ENCODE peak calls at places on chromosome 3, in eight cellular contexts. X is SK-N-SH, C is fibroblast of lung, Z is GM23338, U is neural progenitor cell, D is hepatocyte, Y is PC-9, A is Karpas-422. E is an unnamed sample.

GRCh38 chr3:10000686-10001085 is 14.0 kb upstream of the EMC3 start:
- DNase-seq in D (no peak), C (no peak), X (no peak), Y (no peak), A (no peak), Z (no peak), U (no peak), E (no peak)

GRCh38 chr3:69907554-69907953 is 92.0 kb upstream of the SAMMSON start:
- DNase-seq in X (no peak), Y (no peak), Z (no peak), A (no peak), D (no peak), U (no peak), C (no peak), E (no peak)

GRCh38 chr3:8464668-8465067 is 37.0 kb upstream of the LMCD1 start:
- DNase-seq in A (no peak), Y (no peak), X (peak; percentile 56), D (no peak), U (no peak), C (no peak), Z (no peak), E (no peak)

GRCh38 chr3:186012137-186012536 is 74.3 kb upstream of the TRA2B start:
- DNase-seq in C (no peak), Y (no peak), Z (no peak), X (no peak), D (no peak), A (no peak), U (no peak), E (no peak)

GRCh38 chr3:19911452-19911851 is 22.6 kb downstream of the EFHB start:
- DNase-seq in A (no peak), Z (no peak), Y (no peak), U (no peak), D (no peak), C (no peak), X (no peak), E (no peak)

GRCh38 chr3:102053375-102053989 is 204.2 kb downstream of the NFKBIZ start:
- DNase-seq in U (no peak), Z (no peak), X (no peak), Y (peak; percentile 87), D (no peak), A (no peak), C (peak; percentile 84), E (peak; percentile 80)

GRCh38 chr3:8741581-8742355 is 8.2 kb downstream of the CAV3 start:
- DNase-seq in U (peak; percentile 78), Y (peak; percentile 80), C (peak; percentile 88), D (peak; percentile 81), A (no peak), X (peak; percentile 42), Z (peak; percentile 85), E (peak; percentile 82)

GRCh38 chr3:173843060-173843459 is 445.5 kb downstream of the NLGN1 start:
- DNase-seq in U (no peak), C (no peak), D (no peak), X (no peak), Y (no peak), Z (no peak), A (no peak), E (no peak)

GRCh38 chr3:150117076-150117475 is 146.4 kb upstream of the PFN2 start:
- DNase-seq in Z (no peak), X (no peak), A (no peak), C (peak; percentile 36), Y (no peak), U (no peak), D (no peak), E (peak; percentile 23)

GRCh38 chr3:13626396-13626795 is 77.5 kb downstream of the FBLN2 start:
- DNase-seq in D (no peak), X (no peak), C (no peak), Z (no peak), A (no peak), Y (no peak), U (no peak), E (no peak)

GRCh38 chr3:1269808-1270207 is 177.0 kb downstream of the CNTN6 start:
- DNase-seq in A (no peak), C (peak; percentile 30), D (no peak), Y (no peak), X (no peak), Z (no peak), U (no peak), E (peak; percentile 14)

GRCh38 chr3:40780341-40780800 is 255.6 kb downstream of the ZNF621 start:
- DNase-seq in D (peak; percentile 14), U (peak; percentile 68), C (no peak), Z (peak; percentile 52), Y (no peak), A (no peak), X (no peak), E (no peak)

GRCh38 chr3:132008841-132009638 is 25.8 kb downstream of the CPNE4 start:
- DNase-seq in Y (peak; percentile 85), D (no peak), U (no peak), Z (no peak), X (no peak), C (peak; percentile 24), A (no peak), E (no peak)

GRCh38 chr3:129324855-129325254 is 46.2 kb downstream of the HMCES start:
- DNase-seq in U (no peak), A (no peak), D (no peak), Z (no peak), Y (no peak), X (no peak), C (no peak), E (no peak)

GRCh38 chr3:108489776-108490175 is 20.6 kb downstream of the MYH15 start:
- DNase-seq in U (peak; percentile 68), A (peak; percentile 82), Y (peak; percentile 51), Z (peak; percentile 78), X (peak; percentile 45), D (peak; percentile 54), C (peak; percentile 34), E (peak; percentile 19)

GRCh38 chr3:129344540-129345220 is 66.0 kb downstream of the HMCES start:
- DNase-seq in Y (peak; percentile 58), D (peak; percentile 42), C (no peak), Z (peak; percentile 85), X (no peak), U (peak; percentile 69), A (no peak), E (no peak)

GRCh38 chr3:141231923-141232861 is 567 bp downstream of the PXYLP1 start:
- DNase-seq in Y (peak; percentile 49), U (peak; percentile 64), Z (peak; percentile 76), D (peak; percentile 68), A (no peak), X (peak; percentile 67), C (peak; percentile 5), E (no peak)

GRCh38 chr3:177330771-177331170 is 133.5 kb upstream of the TBL1XR1 start:
- DNase-seq in Y (no peak), Z (no peak), C (no peak), D (no peak), U (no peak), X (no peak), A (no peak), E (no peak)

GRCh38 chr3:173799073-173799830 is 401.7 kb downstream of the NLGN1 start:
- DNase-seq in Z (no peak), A (no peak), D (no peak), C (no peak), X (no peak), Y (no peak), U (no peak), E (no peak)

GRCh38 chr3:125149462-125149861 is 63.1 kb downstream of the SLC12A8 start:
- DNase-seq in C (no peak), Z (no peak), A (no peak), X (no peak), D (no peak), Y (no peak), U (no peak), E (no peak)

GRCh38 chr3:177361042-177361938 is 164.0 kb upstream of the TBL1XR1 start:
- DNase-seq in Y (no peak), U (no peak), D (no peak), X (no peak), Z (no peak), C (no peak), A (no peak), E (no peak)

GRCh38 chr3:134232146-134232545 is 18.5 kb downstream of the RYK start:
- DNase-seq in U (no peak), Z (no peak), A (no peak), D (no peak), C (peak; percentile 44), Y (no peak), X (no peak), E (peak; percentile 46)
- H3K79me2 ChIP-seq in U (peaks cover 100% of the 10 kb centered on the region), Z (peaks cover 100% of the 10 kb centered on the region), A (no peaks in the 10 kb centered on the region), D (peaks cover 100% of the 10 kb centered on the region), C (peaks cover 77% of the 10 kb centered on the region), Y (peaks cover 99% of the 10 kb centered on the region), X (peaks cover 100% of the 10 kb centered on the region), E (peaks cover 99% of the 10 kb centered on the region)

DNA sequence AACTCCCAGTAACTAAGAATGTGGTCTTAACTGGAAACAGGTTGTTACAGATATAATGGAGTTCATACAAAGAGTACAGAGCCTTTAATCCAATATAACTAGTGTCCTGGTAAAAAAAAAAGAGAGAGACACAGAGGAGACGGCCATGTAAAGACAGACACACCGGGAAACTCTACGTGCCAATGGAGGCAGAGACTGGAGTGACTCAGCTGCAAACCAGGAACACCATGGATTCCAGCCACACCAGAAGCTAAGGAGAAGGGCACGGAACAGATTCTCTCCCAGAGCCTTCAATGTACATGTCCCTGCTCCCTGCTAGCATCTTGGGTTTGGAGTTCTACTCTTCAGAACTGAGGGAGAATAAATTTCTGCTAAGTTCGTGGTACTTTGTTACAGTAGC is 4.5 kb downstream of the RNF168 start:
- DNase-seq in C (peak; percentile 81), U (no peak), Y (peak; percentile 82), A (no peak), X (no peak), D (peak; percentile 11), Z (no peak), E (peak; percentile 75)
- H3K79me2 ChIP-seq in C (peaks cover 85% of the 10 kb centered on the region), U (peaks cover 92% of the 10 kb centered on the region), Y (peaks cover 93% of the 10 kb centered on the region), A (peaks cover 92% of the 10 kb centered on the region), X (peaks cover 94% of the 10 kb centered on the region), D (peaks cover 84% of the 10 kb centered on the region), Z (peaks cover 93% of the 10 kb centered on the region), E (peaks cover 91% of the 10 kb centered on the region)

GRCh38 chr3:66493464-66494099 is 7.2 kb downstream of the LRIG1 start:
- DNase-seq in A (no peak), Y (no peak), C (no peak), D (no peak), Z (no peak), U (no peak), X (no peak), E (no peak)

GRCh38 chr3:66490214-66490613 is 10.6 kb downstream of the LRIG1 start:
- DNase-seq in Z (no peak), C (peak; percentile 70), X (no peak), D (no peak), U (no peak), Y (no peak), A (no peak), E (peak; percentile 61)

GRCh38 chr3:66490984-66491383 is 9.8 kb downstream of the LRIG1 start:
- DNase-seq in D (no peak), C (peak; percentile 51), U (peak; percentile 74), Y (no peak), Z (peak; percentile 48), A (no peak), X (no peak), E (no peak)

GRCh38 chr3:66494964-66495581 is 5.7 kb downstream of the LRIG1 start:
- DNase-seq in Y (no peak), C (peak; percentile 82), A (no peak), U (peak; percentile 67), D (no peak), X (no peak), Z (no peak), E (peak; percentile 84)

GRCh38 chr3:66492672-66493071 is 8.2 kb downstream of the LRIG1 start:
- DNase-seq in U (no peak), A (no peak), D (no peak), Z (no peak), X (no peak), Y (no peak), C (no peak), E (no peak)
- H3K79me2 ChIP-seq in U (peaks cover 100% of the 10 kb centered on the region), A (peaks cover 26% of the 10 kb centered on the region), D (peaks cover 80% of the 10 kb centered on the region), Z (peaks cover 83% of the 10 kb centered on the region), X (no peaks in the 10 kb centered on the region), Y (no peaks in the 10 kb centered on the region), C (peaks cover 38% of the 10 kb centered on the region), E (peaks cover 96% of the 10 kb centered on the region)

GRCh38 chr3:179330438-179330837 is 7.6 kb downstream of the ZNF639 start:
- DNase-seq in A (no peak), C (no peak), X (no peak), Z (no peak), Y (no peak), D (no peak), U (no peak), E (no peak)
- H3K79me2 ChIP-seq in A (peaks cover 78% of the 10 kb centered on the region), C (peaks cover 29% of the 10 kb centered on the region), X (peaks cover 56% of the 10 kb centered on the region), Z (peaks cover 35% of the 10 kb centered on the region), Y (peaks cover 34% of the 10 kb centered on the region), D (peaks cover 50% of the 10 kb centered on the region), U (peaks cover 42% of the 10 kb centered on the region), E (peaks cover 58% of the 10 kb centered on the region)